ENCODE peak calls at places on chromosomes 5 and 9, in six cellular contexts. G, M, B, Z, W and O are unnamed samples.

GRCh38 chr9:75903785-75904360 is 13.4 kb downstream of the PCSK5 start:
- DNase-seq in G (peak; percentile 61), M (peak; percentile 18), B (no peak), Z (no peak), W (no peak), O (no peak)

GRCh38 chr9:115058684-115059315 is 59.2 kb downstream of the TNC start:
- DNase-seq in G (no peak), M (no peak), B (no peak), Z (peak; percentile 36), W (peak; percentile 83), O (no peak)

GRCh38 chr5:125668904-125669303 is 754.3 kb upstream of the GRAMD2B start:
- DNase-seq in G (peak; percentile 10), M (peak; percentile 28), B (no peak), Z (no peak), W (no peak), O (no peak)

GRCh38 chr9:133116346-133117231 is 4.5 kb downstream of the RALGDS start:
- DNase-seq in G (no peak), M (no peak), B (peak; percentile 64), Z (no peak), W (no peak), O (no peak)

GRCh38 chr5:10511741-10512640 is 51.9 kb upstream of the ANKRD33B start:
- DNase-seq in G (no peak), M (no peak), B (no peak), Z (no peak), W (no peak), O (no peak)

GRCh38 chr5:113984928-113985327 is 376.9 kb upstream of the KCNN2 start:
- DNase-seq in G (no peak), M (no peak), B (no peak), Z (no peak), W (no peak), O (no peak)

GRCh38 chr9:21205204-21205603 is 1.7 kb downstream of the IFNA10 start:
- DNase-seq in G (no peak), M (no peak), B (no peak), Z (no peak), W (no peak), O (no peak)

GRCh38 chr9:91214086-91214485 is 147.6 kb downstream of the AUH start:
- DNase-seq in G (peak; percentile 16), M (no peak), B (no peak), Z (no peak), W (peak; percentile 42), O (no peak)

GRCh38 chr9:117411547-117411946 is 3.3 kb downstream of the ASTN2 start:
- DNase-seq in G (no peak), M (no peak), B (no peak), Z (no peak), W (peak; percentile 1), O (no peak)

GRCh38 chr5:51488803-51489642 is 105.8 kb downstream of the ISL1 start:
- DNase-seq in G (no peak), M (no peak), B (no peak), Z (no peak), W (no peak), O (no peak)
- H3K4me3 ChIP-seq in G (no peak overlapping the region), M (no peak overlapping the region), B (no peak overlapping the region), Z (no peak overlapping the region), W (no peak overlapping the region), O (no peak overlapping the region)

GRCh38 chr9:32554107-32554506 is 1.7 kb upstream of the TOPORS start:
- DNase-seq in G (peak; percentile 41), M (no peak), B (no peak), Z (no peak), W (peak; percentile 15), O (no peak)

GRCh38 chr9:32550609-32551490 is 1.3 kb upstream of the SMIM27 start:
- DNase-seq in G (peak; percentile 98), M (peak; percentile 93), B (peak; percentile 93), Z (peak; percentile 86), W (peak; percentile 86), O (peak; percentile 72)

GRCh38 chr9:32550046-32550608 is 2.0 kb upstream of the SMIM27 start:
- DNase-seq in G (peak; percentile 56), M (no peak), B (no peak), Z (no peak), W (peak; percentile 24), O (no peak)

GRCh38 chr9:32551491-32552049 is 557 bp upstream of the SMIM27 start:
- DNase-seq in G (peak; percentile 65), M (peak; percentile 47), B (no peak), Z (no peak), W (peak; percentile 15), O (no peak)

DNA sequence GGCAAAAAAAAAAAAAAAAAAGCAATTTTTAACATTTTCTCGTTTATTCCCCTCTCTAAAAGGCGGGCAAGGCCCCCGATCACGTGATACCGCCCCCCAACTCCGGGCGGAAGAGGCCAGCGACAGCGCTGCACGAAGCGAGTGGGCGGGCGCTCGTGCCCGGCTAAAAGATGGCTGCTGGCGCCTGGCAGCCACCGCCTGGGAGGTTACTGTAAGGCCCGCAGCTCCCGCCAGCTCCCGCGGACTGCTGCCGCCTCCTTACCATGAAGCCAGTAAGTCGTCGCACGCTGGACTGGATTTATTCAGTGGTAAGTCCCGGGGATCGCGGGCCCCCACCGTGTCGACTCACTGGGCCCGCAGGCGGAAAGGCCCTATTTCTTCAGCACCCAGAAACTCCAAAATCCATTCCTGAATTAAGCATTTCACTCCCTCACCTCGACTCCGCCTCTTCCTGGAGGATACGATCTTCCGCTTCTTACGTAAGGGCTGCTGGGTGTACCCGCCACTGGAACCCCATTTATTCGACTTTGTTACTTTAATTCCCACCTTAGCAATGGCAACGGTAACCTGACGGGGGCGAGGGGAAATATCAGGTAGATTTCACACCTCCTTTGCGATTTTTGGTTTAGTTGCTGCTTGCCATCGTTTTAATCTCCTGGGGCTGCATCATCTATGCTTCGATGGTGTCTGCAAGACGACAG is at the start of the genes SMIM27 and TOPORS:
- DNase-seq in G (peak; percentile 92), M (peak; percentile 93), B (peak; percentile 96), Z (peak; percentile 72), W (peak; percentile 85), O (peak; percentile 69)
- TF ChIP-seq CTCF in G (no peak), M (no peak), B (no peak), Z (no peak), W (no peak), O (no peak)

GRCh38 chr5:180090098-180090768 is 18.7 kb upstream of the RNF130 start:
- DNase-seq in G (peak; percentile 77), M (peak; percentile 70), B (peak; percentile 91), Z (peak; percentile 20), W (peak; percentile 61), O (no peak)

GRCh38 chr5:180088561-180088960 is 17.0 kb upstream of the RNF130 start:
- DNase-seq in G (no peak), M (no peak), B (no peak), Z (no peak), W (no peak), O (no peak)

GRCh38 chr5:180093651-180094382 is 22.3 kb upstream of the RNF130 start:
- DNase-seq in G (no peak), M (no peak), B (no peak), Z (no peak), W (no peak), O (no peak)

GRCh38 chr5:180093241-180093640 is 21.7 kb upstream of the RNF130 start:
- DNase-seq in G (no peak), M (no peak), B (no peak), Z (no peak), W (no peak), O (no peak)

DNA sequence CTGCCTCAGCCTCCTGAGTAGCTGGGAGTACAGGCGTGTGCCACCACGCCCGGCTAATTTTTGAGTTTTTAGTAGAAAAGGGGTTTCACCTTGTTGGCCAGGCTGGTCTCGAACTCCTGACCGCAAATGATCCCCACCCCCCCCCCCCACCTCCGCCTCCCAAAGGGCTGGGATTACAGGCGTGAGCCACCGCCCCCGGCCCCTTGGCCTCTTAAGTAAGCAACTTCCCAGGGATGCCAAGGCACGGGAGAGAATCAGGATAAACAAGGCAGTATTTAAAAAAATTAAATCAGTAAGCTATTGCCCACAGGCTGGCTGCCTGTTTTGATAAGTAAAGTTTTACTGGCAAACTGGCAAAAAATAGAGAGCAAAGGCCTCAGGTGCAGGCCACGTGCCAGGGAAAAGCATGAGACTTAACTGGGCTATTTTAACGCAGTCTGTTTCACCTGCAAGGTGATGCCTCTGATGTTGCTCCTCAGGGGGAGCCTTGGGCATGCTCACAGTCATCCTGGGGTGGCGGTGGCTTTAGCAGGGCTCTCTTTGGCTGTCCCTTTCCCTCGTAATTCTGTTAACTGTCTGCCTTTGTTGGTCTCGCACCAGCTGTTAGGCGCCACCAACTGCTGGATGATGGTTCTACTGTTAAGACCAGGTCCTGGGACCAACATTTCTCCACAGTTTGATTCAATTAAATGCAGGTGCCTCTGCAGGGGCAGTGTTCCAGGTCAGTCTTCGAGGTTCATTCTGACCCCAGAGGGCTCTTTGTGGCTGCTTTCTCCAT is 19.4 kb upstream of the RNF130 start:
- DNase-seq in G (peak; percentile 43), M (peak; percentile 41), B (no peak), Z (no peak), W (peak; percentile 29), O (no peak)
- H3K4me3 ChIP-seq in G (no peak overlapping the region), M (peak overlapping the region; percentile 59), B (peak overlapping the region; percentile 58), Z (peak overlapping the region; percentile 29), W (peak overlapping the region; percentile 33), O (no peak overlapping the region)

GRCh38 chr9:79757906-79758669 is 186.3 kb downstream of the TLE4 start:
- DNase-seq in G (peak; percentile 31), M (no peak), B (no peak), Z (no peak), W (no peak), O (no peak)
- TF ChIP-seq CTCF in G (peak; percentile 18), M (peak; percentile 34), B (peak; percentile 55), Z (peak; percentile 55), W (peak; percentile 52), O (peak; percentile 31)

DNA sequence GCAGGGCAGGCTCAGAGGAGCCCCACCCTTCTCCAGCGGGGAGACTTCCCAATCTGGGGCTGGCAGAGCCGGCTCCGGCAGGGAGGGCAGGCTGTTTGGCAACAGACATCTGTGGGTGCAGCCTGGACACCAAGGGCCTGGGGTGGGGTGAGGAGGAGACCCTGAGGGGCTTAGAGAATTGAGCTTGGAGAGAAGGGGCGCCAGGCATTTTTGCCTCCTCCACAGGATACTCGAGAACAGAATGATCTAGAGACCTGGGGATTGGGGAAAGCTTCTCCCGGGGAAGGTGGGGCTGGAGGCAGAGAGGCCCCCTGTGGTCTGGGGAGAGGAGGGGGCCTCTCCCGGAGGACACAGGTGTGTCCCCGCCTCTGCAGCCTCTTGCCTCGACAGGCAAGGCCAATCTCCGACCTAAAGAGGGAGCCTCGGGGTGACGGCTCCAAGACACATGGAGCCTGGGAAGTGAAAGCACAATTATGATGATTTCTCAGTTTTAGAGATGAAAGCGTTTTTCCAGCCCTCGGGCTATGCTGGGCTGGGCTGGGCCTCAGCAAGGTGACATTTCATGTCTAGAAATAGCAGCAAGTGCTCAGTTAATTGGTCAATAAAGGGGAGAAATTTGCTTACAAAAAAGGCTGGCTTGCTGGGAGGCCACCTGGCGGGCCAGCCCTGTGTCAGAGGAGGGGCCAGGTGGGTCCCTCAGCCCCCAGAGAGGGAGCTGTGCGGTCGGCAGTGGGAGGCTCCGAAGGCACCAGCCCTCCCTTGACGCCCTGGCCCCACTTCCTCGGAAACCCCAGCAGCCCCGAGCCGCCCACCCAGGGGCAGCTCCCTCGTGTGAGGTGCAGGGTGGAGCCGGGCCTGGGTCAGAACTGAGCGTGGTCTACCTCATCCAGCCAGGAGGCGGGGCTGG is 8.2 kb downstream of the LHX3 start:
- DNase-seq in G (no peak), M (no peak), B (no peak), Z (no peak), W (no peak), O (no peak)
- H3K4me3 ChIP-seq in G (no peak overlapping the region), M (no peak overlapping the region), B (no peak overlapping the region), Z (no peak overlapping the region), W (no peak overlapping the region), O (no peak overlapping the region)